ENCODE peak calls at places on chromosomes 6 and 20, in four cellular contexts. I, Z, S and V are unnamed samples.

GRCh38 chr6:18387061-18387721 is at the start of gene RNF144B:
- DNase-seq in Z (peak; percentile 96), I (peak; percentile 45), S (peak; percentile 96), V (peak; percentile 64)

GRCh38 chr20:21315138-21315537 is 12.0 kb downstream of the XRN2 start:
- DNase-seq in Z (peak; percentile 95), I (no peak), S (no peak), V (no peak)

GRCh38 chr6:106547961-106548453 is 81.3 kb downstream of the RTN4IP1 start:
- DNase-seq in I (peak; percentile 20), S (no peak), Z (peak; percentile 93), V (no peak)

GRCh38 chr20:48295966-48296421 is 510.7 kb upstream of the SULF2 start:
- DNase-seq in S (no peak), Z (no peak), I (no peak), V (no peak)

GRCh38 chr20:48648482-48649051 is 179.2 kb downstream of the PREX1 start:
- DNase-seq in S (no peak), I (no peak), Z (peak; percentile 40), V (no peak)

GRCh38 chr6:66965227-66965626 is 1258.2 kb upstream of the EYS start:
- DNase-seq in Z (no peak), I (no peak), S (no peak), V (no peak)

GRCh38 chr6:157001716-157002115 is 224.5 kb downstream of the ARID1B start:
- DNase-seq in I (no peak), Z (no peak), S (no peak), V (no peak)

GRCh38 chr6:79989641-79990040 is 14.8 kb upstream of the TTK start:
- DNase-seq in I (no peak), Z (no peak), S (no peak), V (no peak)

GRCh38 chr6:134920422-134920821 is 29.5 kb downstream of the ALDH8A1 start:
- DNase-seq in Z (peak; percentile 55), I (no peak), S (no peak), V (no peak)

GRCh38 chr6:72621243-72622093 is at the start of gene KCNQ5:
- DNase-seq in S (no peak), I (no peak), Z (peak; percentile 20), V (peak; percentile 34)

GRCh38 chr6:24935753-24936152 is at the start of gene RIPOR2:
- DNase-seq in Z (peak; percentile 21), I (peak; percentile 70), S (peak; percentile 74), V (peak; percentile 53)

DNA sequence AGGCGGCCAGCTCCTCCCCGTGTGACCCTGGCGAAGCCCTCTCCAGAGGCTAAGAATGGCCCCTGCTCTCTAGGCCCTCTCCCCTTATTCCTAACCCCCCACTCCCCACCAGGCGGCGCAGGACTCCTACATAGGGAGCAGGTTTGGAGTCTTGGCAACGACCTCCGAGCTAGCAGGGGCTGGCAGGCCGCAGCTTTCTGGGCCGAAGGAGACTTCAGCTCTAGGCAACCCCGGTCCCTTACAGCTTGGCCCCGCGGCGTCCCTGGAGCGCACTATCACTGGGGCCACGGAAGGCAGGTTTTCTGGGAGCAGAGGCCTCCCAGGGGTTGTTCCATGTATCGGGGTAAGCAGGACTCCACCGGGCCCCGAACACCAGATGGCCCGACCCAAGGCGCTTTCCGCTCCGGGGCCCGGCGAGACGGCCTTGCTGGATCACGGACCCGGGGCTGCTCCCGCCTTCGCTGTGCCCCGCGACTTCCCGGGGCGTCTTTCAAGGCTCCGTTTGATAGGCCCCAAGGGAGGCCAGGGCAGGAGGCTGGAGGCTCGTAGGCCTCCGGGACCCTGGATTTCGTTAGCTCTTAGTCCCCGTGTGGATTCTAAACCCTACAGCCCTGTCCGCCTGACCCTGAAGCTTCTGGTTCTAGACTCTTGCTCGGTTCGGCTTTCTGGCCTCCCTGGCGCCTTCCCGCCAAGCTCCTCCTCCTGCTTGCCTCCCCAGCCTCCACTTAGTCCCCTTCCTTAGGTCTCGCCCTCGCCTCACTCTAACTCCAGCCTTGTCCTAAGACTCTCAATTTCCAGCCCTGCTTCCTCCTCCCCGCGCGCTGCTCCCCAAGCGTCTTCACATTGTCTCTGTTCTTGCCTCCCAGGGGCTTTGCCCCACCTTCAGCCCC is 1.9 kb downstream of the SLC32A1 start:
- DNase-seq in S (no peak), I (peak; percentile 19), Z (peak; percentile 36), V (peak; percentile 34)
- TF ChIP-seq CTCF in S (peak; percentile 9), I (no peak), Z (peak; percentile 47), V (no peak)

GRCh38 chr6:163577404-163577803 is 162.9 kb downstream of the QKI start:
- DNase-seq in S (no peak), I (no peak), Z (no peak), V (no peak)

GRCh38 chr6:163583558-163583957 is 169.0 kb downstream of the QKI start:
- DNase-seq in I (no peak), S (no peak), Z (no peak), V (no peak)

GRCh38 chr6:163579111-163579879 is 164.8 kb downstream of the QKI start:
- DNase-seq in S (peak; percentile 53), I (no peak), Z (no peak), V (no peak)

GRCh38 chr6:163580311-163581030 is 166.0 kb downstream of the QKI start:
- DNase-seq in S (no peak), I (no peak), Z (no peak), V (no peak)

GRCh38 chr6:163579880-163580295 is 165.4 kb downstream of the QKI start:
- DNase-seq in S (no peak), I (no peak), Z (peak; percentile 35), V (no peak)
- TF ChIP-seq CTCF in S (peak; percentile 25), I (no peak), Z (peak; percentile 37), V (no peak)

DNA sequence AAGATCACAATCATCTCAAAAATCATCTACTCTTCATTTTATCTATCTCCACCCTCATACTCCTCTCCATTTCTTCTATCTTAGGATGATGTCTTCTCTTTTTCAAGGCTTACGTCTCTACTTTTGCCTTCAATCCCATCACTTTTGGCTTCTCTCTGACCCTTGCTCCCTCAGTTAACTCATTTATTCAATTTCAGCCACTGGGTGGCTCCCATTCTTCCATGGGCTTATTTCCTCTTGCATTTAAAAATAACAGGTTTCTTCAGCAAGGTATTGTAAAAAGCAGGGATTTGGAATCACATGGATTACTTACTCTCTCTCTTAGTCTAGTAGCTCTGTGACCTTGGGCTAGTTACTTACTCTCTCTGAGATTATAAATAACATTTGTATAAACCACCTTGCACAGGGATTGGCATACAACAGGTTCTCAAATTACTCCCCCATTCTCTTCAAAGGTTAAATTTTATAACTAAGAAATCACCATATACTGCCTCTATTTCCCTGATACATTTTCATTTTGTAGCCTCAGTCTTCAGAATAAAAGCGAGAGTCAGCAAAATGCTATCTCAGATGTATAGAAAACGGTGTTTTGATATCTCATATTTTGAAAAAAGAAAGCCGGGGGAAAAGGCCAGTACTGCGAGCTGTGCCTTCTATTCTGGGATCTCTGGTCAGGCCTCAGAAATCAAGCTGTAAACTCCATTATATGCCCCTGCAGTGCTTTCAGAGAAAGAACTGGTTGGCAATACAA is 5.5 kb downstream of the ZSCAN12 start:
- DNase-seq in S (no peak), Z (peak; percentile 14), I (no peak), V (no peak)
- TF ChIP-seq CTCF in S (peak; percentile 12), Z (no peak), I (no peak), V (no peak)

GRCh38 chr6:28772480-28773381 is 151.1 kb downstream of the TRIM27 start:
- DNase-seq in S (no peak), Z (peak; percentile 48), I (no peak), V (no peak)

GRCh38 chr6:28774292-28775051 is 149.3 kb downstream of the TRIM27 start:
- DNase-seq in S (no peak), Z (no peak), I (no peak), V (no peak)

GRCh38 chr6:28770732-28771131 is 153.1 kb downstream of the TRIM27 start:
- DNase-seq in I (no peak), S (no peak), Z (no peak), V (no peak)

GRCh38 chr6:28769626-28770402 is 154.0 kb downstream of the TRIM27 start:
- DNase-seq in S (no peak), I (no peak), Z (peak; percentile 82), V (no peak)

GRCh38 chr6:28771401-28772267 is 152.2 kb downstream of the TRIM27 start:
- DNase-seq in Z (peak; percentile 64), I (no peak), S (no peak), V (no peak)
- TF ChIP-seq CTCF in Z (no peak), I (no peak), S (no peak), V (no peak)